ENCODE peak calls at places on chromosomes 3 and 15, in nine cellular contexts. Q is MM.1S, I is GM12865, J is coronary artery, T is OCI-LY7, E is kidney, P is foreskin fibroblast, C is fibroblast of pulmonary artery, R is upper lobe of right lung. F is an unnamed sample.

GRCh38 chr3:177538064-177538742 is 340.9 kb upstream of the TBL1XR1 start:
- DNase-seq in Q (no peak), I (no peak), J (no peak), T (no peak), E (no peak), P (peak), C (peak), R (no peak), F (no peak)

GRCh38 chr3:140910860-140911259 is 30.8 kb upstream of the SLC25A36 start:
- DNase-seq in Q (no peak), I (no peak), J (no peak), T (peak), E (no peak), P (no peak), C (peak), R (no peak), F (no peak)

GRCh38 chr15:66065325-66065724 is 188.2 kb downstream of the MEGF11 start:
- DNase-seq in Q (no peak), I (no peak), J (no peak), T (no peak), E (peak), P (no peak), C (no peak), R (no peak), F (no peak)

GRCh38 chr3:88180398-88180999 is 30.7 kb downstream of the C3orf38 start:
- DNase-seq in Q (peak), I (peak), J (no peak), T (peak), E (no peak), P (peak), C (peak), R (no peak), F (no peak)

GRCh38 chr15:90177012-90177411 is 24.1 kb upstream of the SEMA4B start:
- DNase-seq in Q (no peak), I (no peak), J (no peak), T (no peak), E (no peak), P (no peak), C (no peak), R (no peak), F (no peak)

GRCh38 chr3:94106268-94106667 is 43.4 kb downstream of the NSUN3 start:
- DNase-seq in Q (no peak), I (no peak), J (no peak), T (no peak), E (no peak), P (no peak), C (no peak), R (no peak), F (no peak)

GRCh38 chr3:177598110-177598833 is 401.0 kb upstream of the TBL1XR1 start:
- DNase-seq in Q (no peak), I (no peak), J (no peak), T (no peak), E (no peak), P (no peak), C (no peak), R (no peak), F (no peak)

GRCh38 chr3:47296562-47297302 is 14.0 kb downstream of the KLHL18 start:
- DNase-seq in Q (peak), I (peak), J (no peak), T (peak), E (no peak), P (no peak), C (no peak), R (no peak), F (no peak)

GRCh38 chr15:31278544-31279220 is 48.0 kb upstream of the KLF13 start:
- DNase-seq in Q (no peak), I (no peak), J (peak), T (no peak), E (peak), P (no peak), C (no peak), R (peak), F (no peak)

DNA sequence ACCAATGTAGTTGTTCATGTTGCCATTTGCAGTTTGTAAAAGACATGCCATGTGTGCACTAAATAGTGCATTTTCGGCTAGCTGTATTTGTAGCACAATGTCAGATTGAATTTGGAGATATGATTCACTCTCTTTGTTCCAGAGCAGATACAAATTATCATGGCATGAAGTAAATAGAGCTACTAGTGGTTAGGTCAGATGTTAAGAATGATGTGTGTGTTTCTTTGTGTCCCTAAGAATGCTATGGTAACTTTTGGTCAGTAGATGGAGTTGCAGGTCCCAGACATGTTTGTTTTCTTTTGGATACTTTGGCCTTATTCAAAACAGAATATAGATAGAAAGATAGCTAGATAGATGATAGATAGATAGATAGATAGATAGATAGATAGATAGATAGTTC is 595.8 kb downstream of the NLGN1 start:
- DNase-seq in Q (no peak), I (peak), J (no peak), T (no peak), E (no peak), P (peak), C (peak), R (no peak), F (no peak)
- TF ChIP-seq CTCF in Q (peak), I (peak), J (no peak), T (peak), E (no peak), P (peak), C (peak), R (no peak), F (no peak)

GRCh38 chr3:117322866-117323265 is 613.3 kb downstream of the TUSC7 start:
- DNase-seq in Q (peak), I (peak), J (no peak), T (no peak), E (no peak), P (no peak), C (peak), R (no peak), F (no peak)
- TF ChIP-seq CTCF in Q (no peak), I (no peak), J (no peak), T (no peak), E (no peak), P (no peak), C (no peak), R (no peak), F (no peak)

DNA sequence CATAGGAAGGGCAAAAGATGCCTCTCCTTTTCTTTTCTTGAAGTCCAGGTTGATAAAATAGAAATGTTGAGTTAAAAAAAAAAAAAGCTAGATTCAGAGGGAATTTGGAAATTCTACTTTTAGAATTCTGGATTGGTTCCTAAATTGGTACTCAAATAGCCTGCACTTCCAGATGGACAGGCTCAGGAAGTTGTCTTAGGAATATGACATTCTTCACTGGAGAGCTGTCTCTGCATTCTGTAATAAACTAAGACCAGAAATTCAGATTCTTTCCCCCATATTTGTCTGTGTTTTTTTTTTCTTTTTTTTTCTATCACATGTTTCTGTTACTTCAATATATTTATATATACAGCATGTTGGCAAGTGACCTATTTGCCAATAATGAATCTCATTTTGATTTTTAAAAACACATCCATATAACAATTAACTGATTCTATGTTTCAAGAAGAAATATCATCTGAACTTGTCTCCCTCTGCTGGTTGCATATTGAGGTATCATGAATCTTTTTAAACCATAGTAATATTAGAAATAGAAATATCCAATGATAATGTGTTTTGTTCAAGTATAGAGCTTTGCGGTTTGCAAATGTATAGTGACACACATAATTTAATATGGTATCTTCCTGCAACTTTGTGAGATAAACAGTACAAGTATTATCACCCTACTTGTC is 8.5 kb upstream of the LSAMP start:
- DNase-seq in Q (no peak), I (no peak), J (no peak), T (no peak), E (no peak), P (no peak), C (peak), R (no peak), F (no peak)
- TF ChIP-seq CTCF in Q (no peak), I (no peak), J (no peak), T (peak), E (no peak), P (no peak), C (peak), R (peak), F (no peak)

GRCh38 chr15:52162260-52162659 is 28.9 kb downstream of the GNB5 start:
- DNase-seq in Q (no peak), I (no peak), J (no peak), T (no peak), E (no peak), P (no peak), C (no peak), R (no peak), F (no peak)

GRCh38 chr15:52162876-52163275 is 28.3 kb downstream of the GNB5 start:
- DNase-seq in Q (no peak), I (no peak), J (no peak), T (no peak), E (no peak), P (no peak), C (no peak), R (no peak), F (no peak)

GRCh38 chr15:52164631-52165265 is 26.4 kb downstream of the GNB5 start:
- DNase-seq in Q (no peak), I (no peak), J (no peak), T (peak), E (no peak), P (no peak), C (no peak), R (no peak), F (no peak)

GRCh38 chr15:52161406-52161966 is 29.7 kb downstream of the GNB5 start:
- DNase-seq in Q (no peak), I (no peak), J (no peak), T (no peak), E (no peak), P (no peak), C (no peak), R (no peak), F (no peak)

DNA sequence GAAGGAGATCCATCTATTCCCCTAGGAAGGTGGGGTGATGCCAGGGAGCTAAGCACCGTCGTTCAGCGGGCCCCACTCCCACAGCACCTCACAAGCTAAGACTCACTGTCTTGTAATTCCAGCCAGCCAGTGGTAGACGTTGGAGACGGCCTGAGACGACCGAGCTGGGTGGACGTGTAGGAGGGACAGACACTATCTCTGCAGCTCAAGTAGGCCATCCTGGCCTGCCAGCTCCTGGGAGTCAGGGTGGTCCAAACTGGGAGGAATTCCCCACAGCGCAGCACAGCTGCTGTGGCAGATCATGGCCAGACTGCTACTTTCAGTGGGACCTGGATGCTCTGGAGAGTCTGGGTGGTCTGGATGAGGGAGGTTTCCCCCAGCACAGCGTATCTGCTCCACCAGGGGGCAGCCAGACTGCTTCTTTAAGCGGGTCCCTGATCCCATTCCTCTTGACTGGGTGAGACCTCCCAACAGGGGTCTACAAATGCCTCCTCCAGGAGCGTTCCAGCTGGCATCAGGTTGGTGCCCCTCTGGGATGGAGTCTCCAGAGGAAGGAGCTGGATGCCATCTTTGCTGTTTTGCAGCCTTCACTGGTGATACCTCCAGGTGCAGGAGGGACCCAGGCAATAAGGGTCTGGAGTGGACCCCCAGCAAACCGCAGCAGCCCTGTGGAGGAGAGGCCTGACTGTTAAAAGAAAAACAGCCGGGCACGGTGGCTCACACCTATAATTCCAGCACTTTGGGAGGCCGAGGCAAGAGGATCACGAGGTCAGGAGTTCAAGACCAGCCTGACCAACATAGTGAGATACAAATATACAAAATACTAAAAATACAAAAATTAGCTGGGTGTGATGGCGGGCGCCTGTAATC is 27.6 kb downstream of the GNB5 start:
- DNase-seq in Q (no peak), I (peak), J (no peak), T (peak), E (no peak), P (no peak), C (no peak), R (no peak), F (no peak)
- TF ChIP-seq CTCF in Q (peak), I (peak), J (no peak), T (peak), E (peak), P (peak), C (peak), R (peak), F (no peak)

DNA sequence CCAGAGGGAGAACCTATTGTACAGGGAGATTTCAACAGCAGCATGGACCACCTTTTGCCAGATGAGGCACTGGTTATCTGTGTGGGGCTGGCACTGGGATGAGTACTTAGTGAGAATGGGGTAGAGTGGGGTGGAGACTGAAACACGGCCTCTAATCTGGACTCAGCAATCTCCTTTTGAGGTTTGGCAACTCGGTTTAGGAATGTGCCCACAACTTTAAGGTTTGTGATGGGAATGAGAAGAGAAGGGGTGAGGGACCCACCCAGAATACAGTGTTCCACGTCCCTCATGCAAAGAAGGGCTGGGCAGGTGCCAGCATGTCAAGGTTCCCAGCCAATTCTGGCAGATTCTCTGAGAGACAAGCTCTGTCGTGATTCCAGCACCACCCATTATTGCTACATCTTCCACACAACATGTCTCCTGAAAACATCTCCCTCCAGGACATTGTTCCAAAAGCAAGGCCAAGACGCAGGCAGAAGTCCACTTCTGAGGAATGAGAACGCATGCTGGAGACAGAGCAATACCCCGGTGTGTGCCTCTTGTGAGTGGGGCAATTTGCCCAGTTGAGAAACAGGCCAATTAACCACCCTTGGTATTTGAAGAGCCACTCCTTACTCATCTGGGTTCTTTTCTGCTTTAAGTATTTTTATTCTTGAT is 37.5 kb upstream of the CCR4 start:
- DNase-seq in Q (no peak), I (no peak), J (peak), T (no peak), E (no peak), P (peak), C (peak), R (peak), F (no peak)
- TF ChIP-seq CTCF in Q (no peak), I (no peak), J (no peak), T (no peak), E (no peak), P (no peak), C (no peak), R (no peak), F (no peak)

DNA sequence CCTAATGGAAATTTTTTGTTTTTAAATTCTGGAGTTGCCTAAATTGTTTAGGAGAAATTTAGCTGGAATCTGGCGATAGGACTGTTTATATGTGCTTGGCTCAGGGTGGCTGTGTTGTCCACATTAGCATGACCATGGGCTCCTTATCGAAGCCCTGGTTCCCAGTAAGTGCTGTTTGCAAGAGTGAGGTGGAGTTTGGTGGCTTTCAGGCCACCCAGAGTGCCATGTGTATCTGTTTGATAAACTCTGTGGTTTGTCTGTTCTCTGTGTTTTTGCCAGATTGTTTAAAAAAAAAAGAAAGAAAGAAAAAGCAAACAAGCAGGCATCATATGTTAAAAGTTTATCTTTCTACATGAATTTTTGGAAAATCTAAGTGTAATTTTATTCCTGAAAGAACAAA is 51.5 kb downstream of the PLCL2 start:
- DNase-seq in Q (no peak), I (no peak), J (no peak), T (no peak), E (no peak), P (no peak), C (no peak), R (no peak), F (no peak)
- TF ChIP-seq CTCF in Q (no peak), I (no peak), J (no peak), T (no peak), E (no peak), P (no peak), C (no peak), R (no peak), F (no peak)

GRCh38 chr3:190120161-190121060 is at the start of gene P3H2:
- DNase-seq in Q (peak), I (peak), J (peak), T (no peak), E (peak), P (peak), C (peak), R (peak), F (no peak)
- TF ChIP-seq CTCF in Q (peak), I (peak), J (no peak), T (no peak), E (peak), P (peak), C (peak), R (peak), F (no peak)

GRCh38 chr15:57865294-57865693 is 158.8 kb downstream of the POLR2M start:
- DNase-seq in Q (no peak), I (peak), J (no peak), T (peak), E (no peak), P (no peak), C (peak), R (no peak), F (no peak)
- TF ChIP-seq CTCF in Q (peak), I (peak), J (no peak), T (peak), E (peak), P (peak), C (peak), R (peak), F (no peak)

GRCh38 chr3:180680097-180680430 is 775 bp upstream of the CCDC39 start:
- DNase-seq in Q (peak), I (peak), J (no peak), T (peak), E (no peak), P (peak), C (peak), R (no peak), F (no peak)

GRCh38 chr3:180683816-180684215 is 4.5 kb upstream of the CCDC39 start:
- DNase-seq in Q (no peak), I (no peak), J (no peak), T (no peak), E (no peak), P (no peak), C (no peak), R (no peak), F (no peak)

GRCh38 chr3:180678231-180678630 is 1.1 kb downstream of the CCDC39 start:
- DNase-seq in Q (peak), I (peak), J (no peak), T (no peak), E (no peak), P (no peak), C (no peak), R (no peak), F (no peak)

GRCh38 chr3:180684807-180685206 is 5.5 kb upstream of the CCDC39 start:
- DNase-seq in Q (no peak), I (no peak), J (no peak), T (no peak), E (peak), P (no peak), C (no peak), R (no peak), F (no peak)

GRCh38 chr3:180679178-180680096 is at the start of gene CCDC39:
- DNase-seq in Q (peak), I (peak), J (no peak), T (peak), E (peak), P (peak), C (peak), R (peak), F (peak)
- TF ChIP-seq CTCF in Q (no peak), I (no peak), J (no peak), T (peak), E (no peak), P (no peak), C (no peak), R (no peak), F (no peak)